ENCODE peak calls at places on chromosomes 12 and 14, in five cellular contexts. K is Calu3, R is coronary artery, M is fibroblast of lung, O is endothelial cell. Z is an unnamed sample.

GRCh38 chr14:52395728-52396127 is 81.6 kb downstream of the PTGER2 start:
- DNase-seq in K (no peak), R (no peak), M (no peak), O (no peak), Z (no peak)

GRCh38 chr12:47768323-47768811 is 4.7 kb upstream of the SLC48A1 start:
- DNase-seq in K (no peak), R (no peak), M (peak; percentile 74), O (no peak), Z (no peak)

GRCh38 chr12:31517994-31518393 is 72.9 kb downstream of the DENND5B start:
- DNase-seq in K (no peak), R (no peak), M (peak; percentile 36), O (no peak), Z (no peak)

GRCh38 chr12:64781374-64782029 is 22.3 kb upstream of the GNS start:
- DNase-seq in K (peak; percentile 36), R (no peak), M (peak; percentile 6), O (no peak), Z (no peak)

GRCh38 chr12:79547735-79548347 is 142.9 kb downstream of the PAWR start:
- DNase-seq in K (peak; percentile 71), R (no peak), M (peak; percentile 71), O (peak; percentile 56), Z (no peak)

GRCh38 chr14:32820686-32821085 is 118.0 kb upstream of the NPAS3 start:
- DNase-seq in K (no peak), R (no peak), M (no peak), O (no peak), Z (no peak)

GRCh38 chr12:57063991-57064725 is 14.2 kb upstream of the MYO1A start:
- DNase-seq in K (no peak), R (no peak), M (no peak), O (no peak), Z (no peak)

GRCh38 chr12:75481774-75482173 is 1.2 kb downstream of the GLIPR1 start:
- DNase-seq in K (no peak), R (no peak), M (peak; percentile 78), O (no peak), Z (no peak)

GRCh38 chr12:47946413-47947107 is 16.8 kb upstream of the TMEM106C start:
- DNase-seq in K (no peak), R (no peak), M (no peak), O (no peak), Z (no peak)

GRCh38 chr14:24960816-24961215 is 89.1 kb downstream of the STXBP6 start:
- DNase-seq in K (no peak), R (no peak), M (peak; percentile 55), O (no peak), Z (no peak)

GRCh38 chr12:71686658-71687025 is 760 bp downstream of the TMEM19 start:
- DNase-seq in K (no peak), R (no peak), M (no peak), O (no peak), Z (no peak)

GRCh38 chr14:39576258-39576657 is 144.0 kb upstream of the FBXO33 start:
- DNase-seq in K (no peak), R (no peak), M (no peak), O (no peak), Z (no peak)

GRCh38 chr12:106889326-106889725 is 66.4 kb upstream of the TMEM263 start:
- DNase-seq in K (no peak), R (no peak), M (no peak), O (no peak), Z (no peak)

GRCh38 chr14:70555890-70556289 is 21.1 kb upstream of the ADAM20 start:
- DNase-seq in K (peak; percentile 24), R (no peak), M (peak; percentile 33), O (no peak), Z (no peak)

GRCh38 chr12:109815874-109816617 is 17.2 kb downstream of the TRPV4 start:
- DNase-seq in K (no peak), R (no peak), M (no peak), O (no peak), Z (no peak)

GRCh38 chr14:61269321-61270083 is 11.6 kb downstream of the TMEM30B start:
- DNase-seq in K (peak; percentile 74), R (no peak), M (peak; percentile 50), O (peak; percentile 69), Z (peak; percentile 86)

GRCh38 chr14:50823763-50824636 is 7.0 kb downstream of the NIN start:
- DNase-seq in K (no peak), R (no peak), M (peak; percentile 39), O (no peak), Z (no peak)

GRCh38 chr12:116996648-116997047 is 85.9 kb downstream of the FBXW8 start:
- DNase-seq in K (no peak), R (no peak), M (peak; percentile 64), O (no peak), Z (no peak)

GRCh38 chr14:52259452-52259851 is 8.0 kb upstream of the PTGDR start:
- DNase-seq in K (no peak), R (no peak), M (no peak), O (no peak), Z (no peak)

GRCh38 chr12:10098762-10099161 is at the start of gene CLEC1A:
- DNase-seq in K (no peak), R (no peak), M (no peak), O (peak; percentile 55), Z (no peak)

GRCh38 chr12:164207-164606 is 49.8 kb downstream of the SLC6A12 start:
- DNase-seq in K (no peak), R (no peak), M (no peak), O (no peak), Z (no peak)

GRCh38 chr12:56884421-56884820 is 49.8 kb downstream of the SDR9C7 start:
- DNase-seq in K (no peak), R (no peak), M (no peak), O (no peak), Z (no peak)

GRCh38 chr12:59151243-59151642 is 230.9 kb upstream of the LRIG3 start:
- DNase-seq in K (no peak), R (no peak), M (peak; percentile 74), O (no peak), Z (no peak)

GRCh38 chr14:31206536-31207286 is 882 bp downstream of the HECTD1 start:
- DNase-seq in K (peak; percentile 23), R (peak; percentile 82), M (peak; percentile 39), O (peak; percentile 50), Z (peak; percentile 86)

GRCh38 chr12:65648461-65648860 is 175.8 kb upstream of the HMGA2 start:
- DNase-seq in K (no peak), R (no peak), M (no peak), O (no peak), Z (no peak)

GRCh38 chr12:40039598-40039997 is 66.3 kb downstream of the SLC2A13 start:
- DNase-seq in K (no peak), R (no peak), M (no peak), O (no peak), Z (no peak)

DNA sequence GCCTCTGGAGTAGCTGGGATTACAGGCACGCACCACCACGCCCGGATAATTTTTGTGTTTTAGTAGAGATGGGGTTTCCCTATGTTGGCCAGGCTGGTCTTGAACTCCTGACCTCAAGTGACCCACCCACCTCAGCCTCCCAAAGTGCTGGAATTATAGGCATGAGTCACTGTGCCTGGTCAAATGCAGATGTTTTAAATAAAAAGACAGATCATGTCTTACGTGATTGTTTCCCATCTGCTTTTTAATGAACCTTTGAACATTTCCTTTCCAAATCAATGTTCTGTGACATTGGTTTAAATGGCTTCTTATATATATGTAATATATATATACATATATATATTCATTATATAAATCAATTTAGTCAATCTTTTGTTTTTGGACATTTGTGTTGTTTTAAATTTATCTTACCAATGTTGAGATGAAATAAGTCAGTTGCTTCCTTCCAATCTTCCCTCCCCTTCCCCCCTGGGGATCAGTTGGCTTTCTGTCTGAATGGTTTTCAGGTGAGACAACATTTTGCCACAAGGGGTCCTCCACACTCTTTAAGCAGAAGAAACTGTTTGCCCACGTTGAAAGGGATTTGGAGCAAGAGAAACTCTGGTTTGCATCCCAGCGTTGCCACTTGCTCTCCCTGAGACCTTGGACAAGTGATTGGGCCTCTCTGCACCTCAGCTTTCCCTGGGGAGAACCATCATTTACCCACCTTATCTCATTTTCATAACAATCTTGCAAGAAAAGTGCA is 47.6 kb upstream of the RBM19 start:
- DNase-seq in K (peak; percentile 18), R (no peak), M (peak; percentile 5), O (peak; percentile 41), Z (no peak)
- TF ChIP-seq CTCF in K (no peak), R (no peak), M (peak; percentile 35), O (peak; percentile 37), Z (no peak)

GRCh38 chr12:5648692-5649338 is 216.9 kb downstream of the NTF3 start:
- DNase-seq in K (peak; percentile 1), R (no peak), M (peak; percentile 19), O (peak; percentile 27), Z (no peak)
- TF ChIP-seq CTCF in K (no peak), R (peak; percentile 47), M (peak; percentile 43), O (peak; percentile 65), Z (peak; percentile 66)

DNA sequence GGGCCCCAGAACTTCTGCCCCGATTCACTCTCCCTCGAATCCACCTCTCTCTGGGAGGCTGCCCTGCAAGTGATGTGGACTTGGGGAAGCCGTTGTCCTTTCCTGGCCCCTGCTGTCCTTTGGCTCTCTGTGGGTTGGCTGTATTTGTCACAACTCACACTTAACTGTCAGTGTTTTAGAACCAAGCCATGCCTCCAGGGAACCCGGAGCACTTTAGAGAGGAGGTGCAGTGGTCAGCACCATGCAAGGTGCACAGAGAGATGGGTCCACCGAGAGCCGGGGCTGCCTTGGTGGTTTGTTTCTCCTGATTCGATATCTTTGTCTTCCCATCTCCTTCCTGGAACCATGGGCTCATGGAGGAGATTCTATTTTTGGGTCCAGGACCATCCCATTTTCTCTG is 129.5 kb upstream of the RTL1 start:
- DNase-seq in K (no peak), R (peak; percentile 40), M (no peak), O (no peak), Z (peak; percentile 57)
- TF ChIP-seq CTCF in K (no peak), R (no peak), M (no peak), O (no peak), Z (no peak)

GRCh38 chr12:53230971-53231858 is 794 bp downstream of the RARG start:
- DNase-seq in K (no peak), R (no peak), M (no peak), O (no peak), Z (no peak)
- TF ChIP-seq CTCF in K (no peak), R (no peak), M (peak; percentile 12), O (no peak), Z (no peak)

GRCh38 chr14:76091036-76091435 is 60.7 kb upstream of the GPATCH2L start:
- DNase-seq in K (no peak), R (no peak), M (no peak), O (peak; percentile 22), Z (no peak)
- TF ChIP-seq CTCF in K (no peak), R (no peak), M (peak; percentile 19), O (no peak), Z (no peak)

GRCh38 chr12:51889216-51890134 is 1.6 kb downstream of the ANKRD33 start:
- DNase-seq in K (no peak), R (peak; percentile 72), M (no peak), O (no peak), Z (no peak)

GRCh38 chr12:51890511-51891171 is 2.7 kb downstream of the ANKRD33 start:
- DNase-seq in K (no peak), R (peak; percentile 65), M (no peak), O (no peak), Z (no peak)

GRCh38 chr12:51893786-51894185 is 5.9 kb downstream of the ANKRD33 start:
- DNase-seq in K (no peak), R (peak; percentile 53), M (no peak), O (no peak), Z (no peak)

GRCh38 chr12:51890135-51890464 is 2.2 kb downstream of the ANKRD33 start:
- DNase-seq in K (no peak), R (peak; percentile 47), M (no peak), O (no peak), Z (no peak)

GRCh38 chr12:51891843-51892242 is 3.9 kb downstream of the ANKRD33 start:
- DNase-seq in K (no peak), R (no peak), M (no peak), O (no peak), Z (no peak)
- TF ChIP-seq CTCF in K (no peak), R (no peak), M (peak; percentile 43), O (peak; percentile 62), Z (peak; percentile 55)